ENCODE peak calls at places on chromosomes 7 and 10, in eight cellular contexts. Q is HCT116, D is adrenal gland, I is tibial nerve, W is esophagus squamous epithelium, K is upper lobe of left lung, N is heart left ventricle, E is NB4. F is an unnamed sample.

GRCh38 chr7:100705341-100705752 is 574 bp upstream of the POP7 start:
- DNase-seq in Q (peak), D (peak), I (peak), W (no peak), K (peak), N (peak), E (peak), F (peak)

GRCh38 chr10:69222157-69223027 is 2.3 kb downstream of the HKDC1 start:
- DNase-seq in Q (peak), D (peak), I (peak), W (peak), K (peak), N (no peak), E (peak), F (peak)

GRCh38 chr7:154503962-154504550 is 451.9 kb downstream of the DPP6 start:
- DNase-seq in Q (peak), D (no peak), I (no peak), W (no peak), K (no peak), N (no peak), E (peak), F (no peak)

GRCh38 chr10:1938317-1938716 is 201.0 kb upstream of the ADARB2 start:
- DNase-seq in Q (no peak), D (no peak), I (no peak), W (no peak), K (no peak), N (no peak), E (peak), F (no peak)

GRCh38 chr7:137967143-137968018 is 34.5 kb downstream of the CREB3L2 start:
- DNase-seq in Q (no peak), D (no peak), I (no peak), W (no peak), K (no peak), N (no peak), E (peak), F (no peak)

GRCh38 chr7:127415060-127415742 is 22.7 kb upstream of the ZNF800 start:
- DNase-seq in Q (no peak), D (no peak), I (no peak), W (no peak), K (no peak), N (no peak), E (no peak), F (no peak)

GRCh38 chr10:114367041-114367675 is 37.1 kb downstream of the AFAP1L2 start:
- DNase-seq in Q (no peak), D (no peak), I (no peak), W (no peak), K (no peak), N (no peak), E (peak), F (no peak)

GRCh38 chr7:22651534-22652243 is 75.3 kb upstream of the IL6 start:
- DNase-seq in Q (no peak), D (no peak), I (no peak), W (no peak), K (no peak), N (no peak), E (no peak), F (no peak)

GRCh38 chr10:19701427-19702052 is 114.7 kb upstream of the PLXDC2 start:
- DNase-seq in Q (no peak), D (no peak), I (no peak), W (no peak), K (no peak), N (no peak), E (no peak), F (no peak)

GRCh38 chr10:89151857-89152256 is 55.3 kb downstream of the CH25H start:
- DNase-seq in Q (no peak), D (no peak), I (no peak), W (no peak), K (no peak), N (no peak), E (no peak), F (no peak)

GRCh38 chr7:46720761-46721160 is 799.7 kb upstream of the IGFBP3 start:
- DNase-seq in Q (no peak), D (no peak), I (no peak), W (no peak), K (no peak), N (no peak), E (no peak), F (no peak)

GRCh38 chr7:88226886-88227516 is 7.2 kb upstream of the SRI start:
- DNase-seq in Q (peak), D (no peak), I (no peak), W (no peak), K (peak), N (no peak), E (no peak), F (no peak)

GRCh38 chr7:157650131-157650631 is 313.4 kb downstream of the DNAJB6 start:
- DNase-seq in Q (no peak), D (no peak), I (no peak), W (no peak), K (no peak), N (no peak), E (no peak), F (no peak)

GRCh38 chr10:11110499-11110898 is 92.8 kb downstream of the CELF2 start:
- DNase-seq in Q (no peak), D (no peak), I (no peak), W (no peak), K (no peak), N (no peak), E (no peak), F (no peak)

GRCh38 chr10:109429956-109430760 is 493.2 kb downstream of the XPNPEP1 start:
- DNase-seq in Q (no peak), D (no peak), I (no peak), W (no peak), K (no peak), N (no peak), E (no peak), F (no peak)

GRCh38 chr7:3336042-3336665 is 35.1 kb downstream of the SDK1 start:
- DNase-seq in Q (no peak), D (no peak), I (no peak), W (no peak), K (no peak), N (no peak), E (no peak), F (no peak)

GRCh38 chr7:155380221-155380861 is 77.6 kb upstream of the EN2 start:
- DNase-seq in Q (peak), D (peak), I (peak), W (no peak), K (peak), N (peak), E (peak), F (peak)

GRCh38 chr10:110817614-110818013 is 54.1 kb upstream of the PDCD4 start:
- DNase-seq in Q (no peak), D (no peak), I (no peak), W (no peak), K (no peak), N (no peak), E (no peak), F (no peak)

GRCh38 chr7:9082203-9082602 is 648.8 kb downstream of the NXPH1 start:
- DNase-seq in Q (no peak), D (no peak), I (no peak), W (no peak), K (no peak), N (no peak), E (no peak), F (no peak)

GRCh38 chr7:47091141-47091540 is 490.8 kb downstream of the TNS3 start:
- DNase-seq in Q (no peak), D (no peak), I (no peak), W (no peak), K (no peak), N (no peak), E (no peak), F (no peak)

GRCh38 chr10:47238331-47239095 is 61.5 kb upstream of the GDF10 start:
- DNase-seq in Q (no peak), D (no peak), I (no peak), W (no peak), K (no peak), N (no peak), E (no peak), F (no peak)

GRCh38 chr7:99314504-99314903 is 11.2 kb upstream of the ARPC1A start:
- DNase-seq in Q (no peak), D (no peak), I (no peak), W (no peak), K (no peak), N (no peak), E (no peak), F (peak)

GRCh38 chr10:48880016-48880705 is 59.5 kb downstream of the LRRC18 start:
- DNase-seq in Q (no peak), D (no peak), I (no peak), W (no peak), K (no peak), N (no peak), E (no peak), F (no peak)

GRCh38 chr10:116691544-116692126 is 50.7 kb downstream of the HSPA12A start:
- DNase-seq in Q (no peak), D (no peak), I (peak), W (no peak), K (no peak), N (no peak), E (no peak), F (no peak)

GRCh38 chr10:116689096-116689495 is 53.3 kb downstream of the HSPA12A start:
- DNase-seq in Q (no peak), D (no peak), I (no peak), W (no peak), K (no peak), N (no peak), E (no peak), F (no peak)

GRCh38 chr10:116691079-116691398 is 51.3 kb downstream of the HSPA12A start:
- DNase-seq in Q (no peak), D (no peak), I (no peak), W (no peak), K (no peak), N (no peak), E (no peak), F (no peak)

GRCh38 chr10:116689744-116690143 is 52.6 kb downstream of the HSPA12A start:
- DNase-seq in Q (no peak), D (no peak), I (no peak), W (no peak), K (no peak), N (no peak), E (no peak), F (no peak)

DNA sequence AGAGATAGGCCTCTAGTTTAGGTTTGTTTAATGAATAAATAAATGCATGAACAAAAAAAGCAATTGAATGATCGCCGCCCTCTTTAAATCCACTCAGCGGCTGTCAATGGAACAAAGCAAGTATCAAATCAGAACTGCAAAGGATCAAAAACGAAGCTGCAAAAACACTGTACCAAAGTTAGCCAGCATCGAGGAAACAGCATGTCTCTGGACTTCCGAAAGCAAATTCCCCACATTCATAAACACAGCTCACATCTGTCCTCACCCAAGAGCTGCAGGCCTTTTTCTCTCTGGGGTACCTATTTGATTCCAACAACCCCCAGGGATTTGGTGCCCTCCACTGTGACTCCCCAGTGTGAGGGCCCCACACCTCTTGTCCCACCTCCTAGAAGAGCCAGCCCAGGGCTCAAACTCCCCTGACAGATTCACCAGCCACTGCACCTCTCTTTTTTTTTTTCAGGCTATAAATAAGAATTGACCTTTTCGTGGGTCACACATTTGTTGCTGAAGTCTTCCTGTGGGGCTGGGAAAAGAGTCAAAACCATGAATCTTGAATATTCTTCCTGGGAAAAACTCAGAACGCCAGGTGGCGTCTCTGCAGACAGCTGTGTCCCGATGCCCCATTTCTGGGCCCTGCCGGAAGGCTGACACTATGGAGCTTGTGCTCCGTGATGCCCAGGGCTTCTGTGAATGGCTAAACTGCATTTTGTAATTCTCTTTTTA is 51.8 kb downstream of the HSPA12A start:
- DNase-seq in Q (no peak), D (peak), I (peak), W (no peak), K (no peak), N (peak), E (no peak), F (no peak)
- TF ChIP-seq CTCF in Q (no peak), D (peak), I (peak), W (peak), K (no peak), N (peak), E (no peak), F (no peak)

GRCh38 chr10:102120142-102120986 is at the start of gene LDB1:
- DNase-seq in Q (peak), D (peak), I (peak), W (no peak), K (peak), N (peak), E (peak), F (peak)
- TF ChIP-seq POLR2A in Q (peak), D (peak), I (peak), W (peak), K (peak), N (peak), E (peak), F (no peak)

GRCh38 chr10:12360461-12360860 is 11.1 kb downstream of the CAMK1D start:
- DNase-seq in Q (no peak), D (no peak), I (no peak), W (no peak), K (no peak), N (no peak), E (peak), F (no peak)
- H3K4me3 ChIP-seq in Q (no peak), D (no peak), I (no peak), W (no peak), K (no peak), N (no peak), E (no peak), F (no peak)

DNA sequence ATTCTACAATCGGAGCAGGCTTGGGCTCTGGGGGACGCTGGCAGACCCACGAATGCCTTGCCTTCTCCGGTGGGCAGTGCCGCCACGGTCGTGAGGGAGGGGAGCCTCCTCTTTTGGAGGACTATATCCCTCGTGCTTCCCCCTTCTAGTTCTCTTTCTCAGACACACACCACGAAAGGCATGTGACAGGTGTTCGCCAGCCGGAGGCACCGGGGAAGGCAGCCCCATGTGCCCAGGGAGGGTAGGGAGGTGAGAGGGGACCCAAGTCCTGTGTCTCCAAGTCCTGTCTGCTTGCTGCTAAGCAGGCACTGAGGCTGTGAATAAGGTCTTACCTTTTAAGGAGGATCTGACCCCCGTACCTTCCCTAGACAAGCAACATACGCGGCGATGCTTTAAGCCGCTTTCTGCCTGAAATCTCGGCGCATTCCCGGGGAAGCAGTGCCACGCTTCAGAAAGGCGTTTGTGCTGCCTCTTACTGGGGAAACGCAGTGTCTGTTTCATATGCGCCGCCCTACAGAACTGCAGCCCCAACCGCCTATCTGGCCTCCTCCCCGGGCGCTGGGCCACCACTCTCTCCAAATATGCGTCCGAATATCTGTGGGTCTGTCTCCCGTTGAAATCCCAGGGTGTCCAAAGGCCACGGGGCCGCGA is 809 bp downstream of the PLXNA4 start:
- DNase-seq in Q (no peak), D (peak), I (peak), W (no peak), K (no peak), N (peak), E (peak), F (no peak)
- TF ChIP-seq CTCF in Q (no peak), D (no peak), I (no peak), W (no peak), K (no peak), N (peak), E (no peak), F (no peak)

GRCh38 chr10:131201741-131202515 is 109.6 kb downstream of the TCERG1L start:
- DNase-seq in Q (no peak), D (peak), I (no peak), W (no peak), K (peak), N (no peak), E (no peak), F (peak)

GRCh38 chr10:131204406-131205152 is 106.9 kb downstream of the TCERG1L start:
- DNase-seq in Q (no peak), D (no peak), I (no peak), W (no peak), K (peak), N (no peak), E (no peak), F (peak)

GRCh38 chr10:131203456-131204357 is 107.8 kb downstream of the TCERG1L start:
- DNase-seq in Q (no peak), D (peak), I (no peak), W (no peak), K (peak), N (no peak), E (no peak), F (no peak)

GRCh38 chr10:131200856-131201470 is 110.6 kb downstream of the TCERG1L start:
- DNase-seq in Q (no peak), D (peak), I (no peak), W (no peak), K (peak), N (no peak), E (no peak), F (no peak)

GRCh38 chr10:131202964-131203363 is 108.6 kb downstream of the TCERG1L start:
- DNase-seq in Q (no peak), D (peak), I (no peak), W (no peak), K (peak), N (no peak), E (no peak), F (no peak)
- TF ChIP-seq POLR2A in Q (no peak), D (no peak), I (no peak), W (no peak), K (no peak), N (no peak), E (no peak), F (no peak)

GRCh38 chr7:27154369-27154768 is 2.0 kb upstream of the HOXA3 start:
- DNase-seq in Q (no peak), D (peak), I (no peak), W (no peak), K (peak), N (no peak), E (no peak), F (peak)
- H3K4me3 ChIP-seq in Q (no peak), D (no peak), I (no peak), W (no peak), K (no peak), N (no peak), E (no peak), F (no peak)

GRCh38 chr10:125337510-125337909 is 177.1 kb upstream of the CTBP2 start:
- DNase-seq in Q (no peak), D (no peak), I (no peak), W (no peak), K (no peak), N (no peak), E (no peak), F (no peak)
- TF ChIP-seq CTCF in Q (peak), D (no peak), I (no peak), W (no peak), K (no peak), N (no peak), E (no peak), F (no peak)

GRCh38 chr10:93894516-93895378 is 969 bp downstream of the SLC35G1 start:
- DNase-seq in Q (no peak), D (no peak), I (no peak), W (no peak), K (no peak), N (no peak), E (peak), F (no peak)

GRCh38 chr10:93897070-93897797 is 3.5 kb downstream of the SLC35G1 start:
- DNase-seq in Q (no peak), D (no peak), I (no peak), W (no peak), K (no peak), N (no peak), E (no peak), F (no peak)

GRCh38 chr10:93899109-93899508 is 5.3 kb downstream of the SLC35G1 start:
- DNase-seq in Q (no peak), D (no peak), I (no peak), W (no peak), K (no peak), N (no peak), E (no peak), F (no peak)

GRCh38 chr10:93893646-93894515 is at the start of gene SLC35G1:
- DNase-seq in Q (peak), D (peak), I (no peak), W (no peak), K (peak), N (peak), E (peak), F (peak)
- TF ChIP-seq POLR2A in Q (peak), D (peak), I (no peak), W (peak), K (peak), N (no peak), E (peak), F (no peak)

F was measured in lower leg skin.